ENCODE peak calls at places on chromosomes 5 and 9, in four cellular contexts. Q is CD8-positive, alpha-beta T cell; E is brain microvascular endothelial cell; S is stimulated activated CD4-positive, alpha-beta T cell treated with anti-CD3 and anti-CD28 coated beads, Interleukin-4, amount 100 ng/mL, for 1 hour. G is an unnamed sample.

GRCh38 chr5:78530342-78531096 is 118.1 kb downstream of the LHFPL2 start:
- DNase-seq in Q (no peak), E (peak), S (no peak), G (no peak)

GRCh38 chr9:135201711-135202110 is 114.2 kb downstream of the OLFM1 start:
- DNase-seq in Q (no peak), E (no peak), S (no peak), G (no peak)

GRCh38 chr5:172377856-172378255 is 76.5 kb downstream of the SH3PXD2B start:
- DNase-seq in Q (no peak), E (no peak), S (no peak), G (no peak)

GRCh38 chr5:165981721-165982120 is 2309.7 kb upstream of the WWC1 start:
- DNase-seq in Q (no peak), E (no peak), S (no peak), G (no peak)

GRCh38 chr5:167993771-167994170 is 297.7 kb upstream of the WWC1 start:
- DNase-seq in Q (no peak), E (no peak), S (no peak), G (no peak)

GRCh38 chr9:133543772-133544467 is 9.4 kb downstream of the ADAMTSL2 start:
- DNase-seq in Q (no peak), E (no peak), S (no peak), G (no peak)

GRCh38 chr9:13532407-13532806 is 252.9 kb upstream of the MPDZ start:
- DNase-seq in Q (no peak), E (no peak), S (no peak), G (no peak)

GRCh38 chr9:82600536-82601271 is 462.2 kb downstream of the RASEF start:
- DNase-seq in Q (no peak), E (no peak), S (no peak), G (no peak)

GRCh38 chr5:77635617-77636422 is 2.7 kb downstream of the OTP start:
- DNase-seq in Q (no peak), E (no peak), S (no peak), G (no peak)

GRCh38 chr5:173969167-173970049 is 19.6 kb upstream of the C5orf47 start:
- DNase-seq in Q (no peak), E (peak), S (no peak), G (no peak)

GRCh38 chr5:95984287-95984938 is 22.8 kb upstream of the ELL2 start:
- DNase-seq in Q (no peak), E (no peak), S (no peak), G (no peak)

GRCh38 chr5:83846601-83847000 is 125.9 kb upstream of the HAPLN1 start:
- DNase-seq in Q (no peak), E (no peak), S (no peak), G (no peak)

GRCh38 chr5:74167206-74167929 is 473.2 kb downstream of the ENC1 start:
- DNase-seq in Q (no peak), E (peak), S (no peak), G (no peak)

GRCh38 chr5:87411586-87412416 is 929 bp downstream of the CCNH start:
- DNase-seq in Q (peak), E (no peak), S (no peak), G (peak)

GRCh38 chr5:178273665-178274541 is 41.3 kb upstream of the PHYKPL start:
- DNase-seq in Q (no peak), E (no peak), S (no peak), G (no peak)

GRCh38 chr5:87120518-87121314 is 147.0 kb upstream of the RASA1 start:
- DNase-seq in Q (peak), E (peak), S (no peak), G (no peak)

GRCh38 chr9:92066131-92066530 is 49.1 kb downstream of the SPTLC1 start:
- DNase-seq in Q (no peak), E (no peak), S (no peak), G (no peak)

GRCh38 chr9:72262063-72262462 is 102.9 kb downstream of the ZFAND5 start:
- DNase-seq in Q (no peak), E (no peak), S (no peak), G (no peak)

GRCh38 chr5:91119265-91119664 is 263.9 kb downstream of the ARRDC3 start:
- DNase-seq in Q (no peak), E (no peak), S (no peak), G (no peak)

GRCh38 chr5:98227489-98227888 is 546.0 kb upstream of the RGMB start:
- DNase-seq in Q (peak), E (no peak), S (no peak), G (no peak)

GRCh38 chr9:95147452-95147851 is 170.1 kb downstream of the FANCC start:
- DNase-seq in Q (no peak), E (no peak), S (no peak), G (no peak)

GRCh38 chr9:76586555-76587314 is 127.8 kb downstream of the GCNT1 start:
- DNase-seq in Q (no peak), E (no peak), S (no peak), G (no peak)

GRCh38 chr9:111719541-111719940 is 58.1 kb downstream of the GNG10 start:
- DNase-seq in Q (no peak), E (no peak), S (no peak), G (no peak)

GRCh38 chr9:130857864-130858730 is 23.0 kb downstream of the ABL1 start:
- DNase-seq in Q (no peak), E (peak), S (no peak), G (no peak)

GRCh38 chr9:76680716-76681431 is 83.4 kb upstream of the PCA3 start:
- DNase-seq in Q (no peak), E (no peak), S (no peak), G (no peak)